ENCODE peak calls at places on chromosomes 13 and 19, in six cellular contexts. G is IMR-90, M is tibial nerve, C is right lobe of liver, N is ovary, B is heart left ventricle. I is an unnamed sample.

GRCh38 chr13:25114220-25114619 is 18.3 kb downstream of the PABPC3 start:
- DNase-seq in G (peak; percentile 69), M (peak; percentile 75), C (peak; percentile 45), N (peak; percentile 42), B (peak; percentile 72), I (peak; percentile 13)

GRCh38 chr13:27794075-27794691 is 1.9 kb downstream of the GSX1 start:
- DNase-seq in G (no peak), M (no peak), C (no peak), N (no peak), B (no peak), I (no peak)

GRCh38 chr19:4877753-4878490 is 10.5 kb upstream of the PLIN3 start:
- DNase-seq in G (no peak), M (no peak), C (no peak), N (no peak), B (peak; percentile 66), I (peak; percentile 80)

GRCh38 chr19:1598777-1599459 is 6.3 kb upstream of the MBD3 start:
- DNase-seq in G (no peak), M (no peak), C (no peak), N (no peak), B (no peak), I (no peak)

GRCh38 chr19:52248256-52248655 is 21.1 kb upstream of the ZNF766 start:
- DNase-seq in G (peak; percentile 33), M (peak; percentile 69), C (peak; percentile 43), N (peak; percentile 66), B (peak; percentile 59), I (peak; percentile 17)

GRCh38 chr13:83499286-83499685 is 383.0 kb downstream of the SLITRK1 start:
- DNase-seq in G (peak; percentile 14), M (no peak), C (no peak), N (no peak), B (no peak), I (no peak)

GRCh38 chr19:21850636-21851255 is 14.8 kb upstream of the ZNF43 start:
- DNase-seq in G (no peak), M (no peak), C (no peak), N (no peak), B (no peak), I (no peak)

GRCh38 chr19:17811103-17811502 is 10.2 kb downstream of the INSL3 start:
- DNase-seq in G (no peak), M (no peak), C (no peak), N (no peak), B (no peak), I (no peak)

GRCh38 chr19:17333611-17334413 is 843 bp downstream of the ANO8 start:
- DNase-seq in G (peak; percentile 80), M (no peak), C (no peak), N (no peak), B (no peak), I (no peak)

GRCh38 chr13:20492036-20492435 is 33.6 kb downstream of the CRYL1 start:
- DNase-seq in G (no peak), M (no peak), C (no peak), N (no peak), B (no peak), I (no peak)

GRCh38 chr13:51981355-51981754 is 29.9 kb downstream of the ATP7B start:
- DNase-seq in G (no peak), M (no peak), C (no peak), N (no peak), B (no peak), I (no peak)

GRCh38 chr19:43594710-43595604 is 977 bp downstream of the IRGQ start:
- DNase-seq in G (peak; percentile 69), M (no peak), C (peak; percentile 72), N (peak; percentile 65), B (peak; percentile 63), I (no peak)

GRCh38 chr13:111011899-111012298 is 97.0 kb upstream of the ANKRD10 start:
- DNase-seq in G (no peak), M (no peak), C (no peak), N (no peak), B (no peak), I (no peak)

GRCh38 chr19:43620061-43621001 is 902 bp upstream of the ZNF428 start:
- DNase-seq in G (no peak), M (no peak), C (peak; percentile 84), N (peak; percentile 89), B (no peak), I (no peak)

GRCh38 chr19:29393915-29394460 is 131.8 kb upstream of the VSTM2B start:
- DNase-seq in G (no peak), M (no peak), C (no peak), N (no peak), B (no peak), I (no peak)

GRCh38 chr19:11554160-11554559 is 4.9 kb downstream of the ELOF1 start:
- DNase-seq in G (no peak), M (no peak), C (no peak), N (no peak), B (no peak), I (no peak)

GRCh38 chr19:13478576-13478975 is 27.7 kb downstream of the CACNA1A start:
- DNase-seq in G (no peak), M (no peak), C (no peak), N (no peak), B (no peak), I (no peak)

GRCh38 chr19:17336872-17337674 is at the start of gene GTPBP3:
- DNase-seq in G (peak; percentile 98), M (peak; percentile 97), C (peak; percentile 96), N (peak; percentile 97), B (peak; percentile 98), I (peak; percentile 97)

GRCh38 chr13:103040006-103040405 is 26.2 kb downstream of the SLC10A2 start:
- DNase-seq in G (no peak), M (no peak), C (no peak), N (no peak), B (no peak), I (no peak)

GRCh38 chr19:47253970-47254369 is 2.4 kb upstream of the CCDC9 start:
- DNase-seq in G (no peak), M (no peak), C (no peak), N (no peak), B (no peak), I (no peak)

GRCh38 chr13:108911807-108912206 is 282.4 kb downstream of the MYO16 start:
- DNase-seq in G (no peak), M (no peak), C (no peak), N (no peak), B (no peak), I (no peak)

GRCh38 chr13:59346861-59347470 is 816.8 kb downstream of the DIAPH3 start:
- DNase-seq in G (no peak), M (no peak), C (no peak), N (no peak), B (no peak), I (no peak)

GRCh38 chr19:58562126-58563033 is 4.0 kb upstream of the UBE2M start:
- DNase-seq in G (peak; percentile 39), M (no peak), C (peak; percentile 52), N (peak; percentile 83), B (peak; percentile 57), I (no peak)

GRCh38 chr13:40494932-40495619 is 171.4 kb downstream of the FOXO1 start:
- DNase-seq in G (no peak), M (no peak), C (no peak), N (no peak), B (no peak), I (no peak)
- H3K4me3 ChIP-seq in G (no peak overlapping the region), M (no peak overlapping the region), C (no peak overlapping the region), N (no peak overlapping the region), B (no peak overlapping the region), I (no peak overlapping the region)

DNA sequence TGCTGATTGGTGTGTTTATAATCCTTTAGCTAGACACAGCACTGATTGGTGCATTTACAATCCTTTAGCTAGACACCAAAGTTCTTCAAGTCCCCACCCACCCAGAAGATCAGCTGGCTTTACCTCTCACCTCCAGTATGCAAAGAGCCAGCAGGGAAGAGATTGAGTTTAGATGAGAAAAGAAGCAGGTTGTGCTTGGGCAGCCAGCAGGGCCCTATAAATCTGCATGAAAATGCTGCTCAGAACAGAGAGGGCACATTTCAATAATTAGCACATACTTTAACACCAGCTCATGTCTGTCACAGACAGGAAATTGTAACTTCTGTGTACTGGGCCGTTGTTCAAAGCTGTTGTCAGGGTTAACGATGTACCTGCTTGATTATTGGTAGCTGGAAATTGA is 1204.3 kb downstream of the UQCRFS1 start:
- DNase-seq in G (no peak), M (no peak), C (no peak), N (no peak), B (no peak), I (no peak)
- TF ChIP-seq POLR2A in G (no peak), M (no peak), C (no peak), N (no peak), B (no peak), I (no peak)

GRCh38 chr13:38103851-38104250 is 234.3 kb upstream of the TRPC4 start:
- DNase-seq in G (no peak), M (no peak), C (no peak), N (no peak), B (no peak), I (no peak)
- H3K36me3 ChIP-seq in G (no peaks in the 10 kb centered on the region), M (no peaks in the 10 kb centered on the region), C (no peaks in the 10 kb centered on the region), N (no peaks in the 10 kb centered on the region), B (no peaks in the 10 kb centered on the region), I (no peaks in the 10 kb centered on the region)

GRCh38 chr13:33125821-33126570 is 109.8 kb downstream of the KL start:
- DNase-seq in G (peak; percentile 97), M (peak; percentile 77), C (peak; percentile 68), N (peak; percentile 76), B (peak; percentile 80), I (peak; percentile 81)

GRCh38 chr13:33126909-33127607 is 110.8 kb downstream of the KL start:
- DNase-seq in G (peak; percentile 65), M (no peak), C (no peak), N (no peak), B (peak; percentile 69), I (peak; percentile 67)

GRCh38 chr13:33119022-33119735 is 103.0 kb downstream of the KL start:
- DNase-seq in G (no peak), M (no peak), C (no peak), N (no peak), B (no peak), I (no peak)

GRCh38 chr13:33119886-33120543 is 103.8 kb downstream of the KL start:
- DNase-seq in G (peak; percentile 39), M (no peak), C (no peak), N (no peak), B (no peak), I (no peak)

GRCh38 chr13:33123066-33123940 is 107.1 kb downstream of the KL start:
- DNase-seq in G (peak; percentile 53), M (peak; percentile 60), C (no peak), N (no peak), B (peak; percentile 74), I (peak; percentile 38)
- H3K4me3 ChIP-seq in G (no peak overlapping the region), M (no peak overlapping the region), C (no peak overlapping the region), N (no peak overlapping the region), B (no peak overlapping the region), I (no peak overlapping the region)

GRCh38 chr19:56120002-56120370 is 1.1 kb downstream of the ZNF787 start:
- DNase-seq in G (no peak), M (no peak), C (peak; percentile 23), N (no peak), B (no peak), I (no peak)

GRCh38 chr19:56120371-56121179 is 520 bp downstream of the ZNF787 start:
- DNase-seq in G (peak; percentile 71), M (peak; percentile 37), C (peak; percentile 95), N (peak; percentile 86), B (peak; percentile 91), I (peak; percentile 80)

GRCh38 chr19:56118666-56119584 is 2.2 kb downstream of the ZNF787 start:
- DNase-seq in G (no peak), M (no peak), C (peak; percentile 31), N (no peak), B (no peak), I (no peak)

GRCh38 chr19:56119585-56119978 is 1.5 kb downstream of the ZNF787 start:
- DNase-seq in G (peak; percentile 44), M (no peak), C (peak; percentile 65), N (no peak), B (no peak), I (peak; percentile 55)

GRCh38 chr19:56121180-56122167 is at the start of gene ZNF787:
- DNase-seq in G (peak; percentile 96), M (peak; percentile 93), C (peak; percentile 99), N (peak; percentile 100), B (peak; percentile 99), I (peak; percentile 95)
- TF ChIP-seq POLR2A in G (peak; percentile 65), M (peak; percentile 47), C (peak; percentile 72), N (peak; percentile 47), B (peak; percentile 53), I (peak; percentile 54)

I was measured in gastrocnemius medialis.